ENCODE peak calls at places on chromosomes 6 and 20, in seven cellular contexts. X is esophagus squamous epithelium, D is fibroblast of lung, T is psoas muscle, Q is upper lobe of right lung, M is body of pancreas, C is prostate gland. O is an unnamed sample.

GRCh38 chr6:151958332-151958731 is 150.8 kb downstream of the ESR1 start:
- DNase-seq in X (no peak), D (no peak), T (no peak), Q (no peak), M (no peak), C (no peak), O (peak; percentile 82)

GRCh38 chr6:71879016-71879415 is 7.3 kb upstream of the RIMS1 start:
- DNase-seq in X (no peak), D (no peak), T (no peak), Q (no peak), M (no peak), C (no peak), O (peak; percentile 65)

GRCh38 chr6:35519313-35520015 is 6.8 kb upstream of the TULP1 start:
- DNase-seq in X (no peak), D (no peak), T (no peak), Q (no peak), M (no peak), C (no peak), O (no peak)

GRCh38 chr6:33609444-33610034 is 11.6 kb upstream of the ITPR3 start:
- DNase-seq in X (no peak), D (peak; percentile 65), T (peak; percentile 75), Q (no peak), M (peak; percentile 17), C (no peak), O (peak; percentile 66)

GRCh38 chr20:25216199-25216945 is 20.9 kb downstream of the ENTPD6 start:
- DNase-seq in X (no peak), D (no peak), T (no peak), Q (no peak), M (no peak), C (no peak), O (no peak)

GRCh38 chr20:3612795-3613560 is 50.2 kb downstream of the GFRA4 start:
- DNase-seq in X (no peak), D (peak; percentile 48), T (no peak), Q (no peak), M (no peak), C (no peak), O (no peak)

GRCh38 chr6:167094436-167094819 is 28.5 kb upstream of the CCR6 start:
- DNase-seq in X (no peak), D (no peak), T (no peak), Q (no peak), M (no peak), C (no peak), O (no peak)

GRCh38 chr20:15702161-15702560 is 871.1 kb downstream of the KIF16B start:
- DNase-seq in X (no peak), D (peak; percentile 3), T (no peak), Q (no peak), M (no peak), C (no peak), O (no peak)

GRCh38 chr6:107670792-107671199 is 153.3 kb downstream of the SCML4 start:
- DNase-seq in X (no peak), D (peak; percentile 54), T (peak; percentile 62), Q (no peak), M (peak; percentile 52), C (no peak), O (no peak)

GRCh38 chr6:169310983-169311382 is 57.3 kb upstream of the THBS2 start:
- DNase-seq in X (no peak), D (no peak), T (no peak), Q (no peak), M (no peak), C (no peak), O (no peak)

DNA sequence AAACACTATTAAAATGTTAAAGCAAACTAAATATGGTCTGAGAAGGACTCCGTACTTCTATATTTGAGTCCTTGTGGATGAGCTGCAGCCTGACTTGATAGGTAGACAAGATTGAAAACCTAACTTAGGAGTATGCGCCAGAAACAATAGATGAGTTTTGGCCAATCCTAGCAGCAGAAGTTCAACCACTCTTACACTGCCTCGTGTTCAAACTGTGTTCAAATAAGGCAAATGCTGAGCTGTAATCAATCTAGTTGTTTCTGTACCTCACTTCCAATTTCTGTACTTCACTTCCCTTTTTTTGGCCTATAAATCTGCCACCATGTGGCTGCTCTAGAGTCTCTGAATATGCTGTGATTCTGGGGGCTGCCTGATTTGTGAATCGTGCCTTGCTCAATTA is 13.2 kb upstream of the SERINC1 start:
- DNase-seq in X (no peak), D (no peak), T (no peak), Q (no peak), M (no peak), C (no peak), O (no peak)
- H3K4me3 ChIP-seq in X (no peak overlapping the region), D (no peak overlapping the region), T (no peak overlapping the region), Q (no peak overlapping the region), M (no peak overlapping the region), C (no peak overlapping the region), O (no peak overlapping the region)

GRCh38 chr6:1865585-1865984 is 255.9 kb downstream of the FOXC1 start:
- DNase-seq in X (no peak), D (no peak), T (no peak), Q (no peak), M (no peak), C (no peak), O (no peak)

GRCh38 chr6:1869766-1870165 is 260.1 kb downstream of the FOXC1 start:
- DNase-seq in X (no peak), D (no peak), T (no peak), Q (no peak), M (no peak), C (no peak), O (no peak)

GRCh38 chr6:1868561-1869261 is 259.0 kb downstream of the FOXC1 start:
- DNase-seq in X (no peak), D (no peak), T (no peak), Q (no peak), M (no peak), C (no peak), O (no peak)

GRCh38 chr6:1864496-1864895 is 254.8 kb downstream of the FOXC1 start:
- DNase-seq in X (no peak), D (no peak), T (no peak), Q (no peak), M (no peak), C (no peak), O (peak; percentile 25)

DNA sequence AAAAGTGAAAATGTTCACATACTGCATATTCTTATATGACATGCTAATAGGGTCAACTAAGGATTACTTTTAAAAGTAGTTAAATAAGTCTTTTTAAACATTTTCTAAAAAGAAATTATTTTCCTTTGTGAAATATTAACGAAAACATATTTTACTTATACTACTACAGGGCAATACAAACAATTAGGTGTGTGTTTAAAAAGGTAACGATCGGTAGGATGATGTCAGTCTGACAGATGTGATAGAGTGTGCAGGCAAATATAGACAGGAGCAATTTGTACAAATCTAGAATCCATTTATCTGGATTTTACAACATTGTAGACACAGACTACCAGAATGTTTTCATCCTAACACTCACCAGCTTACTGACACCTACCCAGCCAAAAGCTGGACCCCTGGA is 257.5 kb downstream of the FOXC1 start:
- DNase-seq in X (no peak), D (no peak), T (no peak), Q (no peak), M (no peak), C (no peak), O (no peak)
- H3K4me1 ChIP-seq in X (no peaks in the 10 kb centered on the region), D (peaks cover 3% of the 10 kb centered on the region), T (peaks cover 4% of the 10 kb centered on the region), Q (no peaks in the 10 kb centered on the region), M (peaks cover 31% of the 10 kb centered on the region), C (no peaks in the 10 kb centered on the region), O (peaks cover 3% of the 10 kb centered on the region)

DNA sequence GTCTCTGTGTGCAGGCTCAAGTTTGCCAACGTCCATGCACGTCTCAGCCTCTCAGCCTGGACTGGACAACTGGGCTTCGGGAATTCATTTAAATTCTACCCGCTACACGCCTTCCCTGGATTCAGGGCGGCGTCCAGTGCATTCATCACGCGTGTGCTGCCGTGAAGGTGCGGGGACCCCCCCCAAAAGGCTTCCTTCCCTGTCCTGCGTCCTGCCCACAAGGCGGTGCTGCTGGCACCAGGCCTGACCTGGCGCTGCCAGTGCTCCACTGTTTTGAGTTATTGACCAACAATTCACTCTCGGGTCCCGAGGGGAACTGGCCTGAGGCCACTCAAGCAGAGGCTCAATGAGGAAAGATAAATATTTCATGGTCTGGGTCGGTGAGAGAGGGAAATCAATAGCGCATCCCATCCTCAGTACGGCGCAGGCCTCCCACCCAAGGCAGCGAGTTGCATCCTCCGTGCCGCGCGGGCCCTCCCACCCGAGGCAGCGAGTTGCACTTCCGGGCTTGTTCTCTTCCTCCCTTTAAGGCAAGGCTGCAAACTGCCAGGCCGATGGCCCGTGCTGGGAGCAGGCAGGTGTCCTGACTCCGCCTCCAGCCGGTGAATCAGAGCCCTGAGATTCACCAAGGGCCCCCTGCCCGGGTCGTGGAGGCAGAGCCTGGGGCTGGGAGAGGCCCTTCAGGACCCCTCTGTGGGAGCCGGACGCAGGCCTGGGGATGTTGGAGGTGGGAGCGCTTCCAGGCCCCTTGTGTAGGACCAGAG is 22.8 kb upstream of the BHLHE23 start:
- DNase-seq in X (no peak), D (no peak), T (no peak), Q (no peak), M (no peak), C (no peak), O (no peak)
- H3K4me3 ChIP-seq in X (no peak overlapping the region), D (no peak overlapping the region), T (no peak overlapping the region), Q (no peak overlapping the region), M (no peak overlapping the region), C (no peak overlapping the region), O (no peak overlapping the region)

DNA sequence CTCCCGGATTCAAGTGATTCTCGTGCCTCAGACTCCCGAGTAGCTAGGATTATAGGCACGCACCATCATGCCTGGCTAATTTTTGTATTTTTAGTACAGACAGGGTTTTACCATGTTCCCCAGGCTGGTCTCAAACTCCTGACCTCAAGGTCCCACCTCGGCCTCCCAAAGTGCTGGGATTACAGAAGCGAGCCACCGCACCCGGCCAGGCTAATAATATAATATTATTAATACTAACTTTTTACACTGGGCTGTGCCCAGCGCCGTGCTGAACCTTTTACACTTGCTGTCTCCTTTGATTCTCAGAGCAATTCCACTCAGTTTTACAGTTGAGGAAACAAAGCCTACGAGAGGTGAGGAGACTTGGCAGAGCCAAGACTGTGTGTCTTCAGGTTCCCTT is 2.3 kb upstream of the TGM3 start:
- DNase-seq in X (no peak), D (no peak), T (no peak), Q (no peak), M (no peak), C (no peak), O (no peak)
- H3K4me1 ChIP-seq in X (no peaks in the 10 kb centered on the region), D (no peaks in the 10 kb centered on the region), T (no peaks in the 10 kb centered on the region), Q (no peaks in the 10 kb centered on the region), M (peaks cover 40% of the 10 kb centered on the region), C (no peaks in the 10 kb centered on the region), O (peaks cover 20% of the 10 kb centered on the region)

O was measured in adipocyte.